ENCODE peak calls at places on chromosomes 4 and X, in four cellular contexts. P is activated gamma-delta T cell treated with Interleukin-2 at 50 U/mL for 16 hours; S is Caki2; G is activated T-helper 1 cell treated with anti-CD3 and anti-CD28 coated beads, Interleukin-2, amount 50 U/mL, for 16 hours. Z is an unnamed sample.

GRCh38 chr4:112970903-112971302 is 78.5 kb upstream of the ANK2 start:
- DNase-seq in P (no peak), S (no peak), G (no peak), Z (no peak)

GRCh38 chr4:83734576-83734975 is 198.7 kb downstream of the GPAT3 start:
- DNase-seq in P (no peak), S (no peak), G (no peak), Z (no peak)

GRCh38 chr4:53889335-53890084 is 174.9 kb downstream of the CHIC2 start:
- DNase-seq in P (no peak), S (no peak), G (no peak), Z (no peak)

GRCh38 chrX:24081661-24082154 is 27.0 kb downstream of the EIF2S3 start:
- DNase-seq in P (peak), S (peak), G (peak), Z (no peak)

GRCh38 chr4:92091335-92091734 is 212.4 kb upstream of the GRID2 start:
- DNase-seq in P (no peak), S (no peak), G (no peak), Z (no peak)

GRCh38 chr4:151204925-151205524 is 71.9 kb upstream of the PRSS48 start:
- DNase-seq in P (no peak), S (no peak), G (no peak), Z (no peak)

GRCh38 chr4:40367451-40367850 is 32.3 kb downstream of the CHRNA9 start:
- DNase-seq in P (no peak), S (no peak), G (no peak), Z (no peak)

GRCh38 chr4:28007693-28008092 is 1147.1 kb downstream of the STIM2 start:
- DNase-seq in P (no peak), S (no peak), G (no peak), Z (no peak)

GRCh38 chr4:94801016-94801415 is 43.3 kb downstream of the BMPR1B start:
- DNase-seq in P (no peak), S (no peak), G (no peak), Z (no peak)

GRCh38 chrX:39293203-39293602 is 491.9 kb downstream of the MID1IP1 start:
- DNase-seq in P (no peak), S (no peak), G (no peak), Z (no peak)

GRCh38 chr4:173835863-173836262 is 305.8 kb upstream of the HAND2 start:
- DNase-seq in P (no peak), S (no peak), G (no peak), Z (no peak)

GRCh38 chr4:16887887-16888286 is 10.6 kb downstream of the LDB2 start:
- DNase-seq in P (no peak), S (no peak), G (no peak), Z (no peak)

GRCh38 chr4:152684587-152684986 is 4.8 kb upstream of the TMEM154 start:
- DNase-seq in P (no peak), S (no peak), G (no peak), Z (no peak)

GRCh38 chrX:105460366-105460765 is 239.9 kb upstream of the TEX13A start:
- DNase-seq in P (no peak), S (no peak), G (no peak), Z (no peak)

GRCh38 chrX:10447577-10448214 is 172.7 kb downstream of the MID1 start:
- DNase-seq in P (no peak), S (peak), G (no peak), Z (no peak)

GRCh38 chrX:30275498-30275897 is 28.6 kb downstream of the MAGEB1 start:
- DNase-seq in P (no peak), S (no peak), G (no peak), Z (no peak)

GRCh38 chrX:153590961-153591956 is 7.7 kb downstream of the CCNQ start:
- DNase-seq in P (no peak), S (no peak), G (no peak), Z (no peak)

GRCh38 chr4:144343143-144343755 is 202.7 kb upstream of the GYPA start:
- DNase-seq in P (no peak), S (no peak), G (no peak), Z (no peak)

GRCh38 chr4:13918110-13918509 is 290.6 kb upstream of the BOD1L1 start:
- DNase-seq in P (no peak), S (peak), G (no peak), Z (no peak)

GRCh38 chr4:119039779-119040178 is 95.9 kb upstream of the MYOZ2 start:
- DNase-seq in P (no peak), S (no peak), G (no peak), Z (no peak)

GRCh38 chrX:129759576-129760061 is 20.1 kb upstream of the SASH3 start:
- DNase-seq in P (peak), S (peak), G (peak), Z (no peak)

GRCh38 chr4:6929339-6929734 is 19.7 kb downstream of the TBC1D14 start:
- DNase-seq in P (no peak), S (no peak), G (no peak), Z (no peak)

GRCh38 chr4:153521995-153522799 is 56.0 kb downstream of the TMEM131L start:
- DNase-seq in P (peak), S (no peak), G (no peak), Z (no peak)

GRCh38 chr4:6674500-6675149 is 19.1 kb upstream of the S100P start:
- DNase-seq in P (peak), S (peak), G (peak), Z (no peak)

GRCh38 chr4:24793219-24794005 is 2.0 kb upstream of the SOD3 start:
- DNase-seq in P (no peak), S (peak), G (no peak), Z (no peak)